ENCODE peak calls at places on chromosomes 3 and 15, in four cellular contexts. F, T, C and N are unnamed samples.

GRCh38 chr3:37093481-37093880 is 80.9 kb downstream of the LRRFIP2 start:
- DNase-seq in F (no peak), C (no peak), T (no peak), N (no peak)

GRCh38 chr3:156693166-156693565 is 18.8 kb downstream of the TIPARP start:
- DNase-seq in C (no peak), F (no peak), T (no peak), N (no peak)

GRCh38 chr3:48716508-48716981 is 476 bp downstream of the IP6K2 start:
- DNase-seq in C (no peak), T (no peak), F (peak; percentile 35), N (no peak)

GRCh38 chr3:50147447-50147846 is 7.7 kb upstream of the SEMA3F start:
- DNase-seq in F (no peak), T (no peak), C (no peak), N (no peak)

GRCh38 chr3:125043599-125044151 is 12.1 kb downstream of the HEG1 start:
- DNase-seq in T (no peak), C (no peak), F (peak; percentile 54), N (peak; percentile 66)

GRCh38 chr3:121852256-121852655 is 17.2 kb downstream of the EAF2 start:
- DNase-seq in F (no peak), T (no peak), C (no peak), N (no peak)

GRCh38 chr3:190044142-190044541 is 76.6 kb downstream of the P3H2 start:
- DNase-seq in T (no peak), C (no peak), F (no peak), N (no peak)

GRCh38 chr3:49199244-49199899 is 28.0 kb downstream of the KLHDC8B start:
- DNase-seq in F (peak; percentile 74), T (no peak), C (peak; percentile 81), N (peak; percentile 71)

GRCh38 chr3:196654691-196655090 is 15.2 kb downstream of the NRROS start:
- DNase-seq in T (no peak), F (no peak), C (no peak), N (no peak)

GRCh38 chr3:160765211-160765610 is 9.2 kb downstream of the PPM1L start:
- DNase-seq in F (no peak), C (no peak), T (no peak), N (no peak)

GRCh38 chr15:88681610-88682221 is 42.9 kb downstream of the ISG20 start:
- DNase-seq in F (no peak), C (no peak), T (no peak), N (no peak)

GRCh38 chr15:59315914-59316428 is 56.7 kb downstream of the MYO1E start:
- DNase-seq in C (no peak), F (no peak), T (no peak), N (no peak)

GRCh38 chr3:120469440-120470415 is 18.9 kb upstream of the FSTL1 start:
- DNase-seq in F (no peak), T (no peak), C (no peak), N (no peak)

GRCh38 chr3:159860727-159861126 is 127.9 kb upstream of the IL12A start:
- DNase-seq in F (no peak), T (no peak), C (no peak), N (no peak)

GRCh38 chr3:189772584-189772983 is 141.4 kb downstream of the TP63 start:
- DNase-seq in C (no peak), F (no peak), T (no peak), N (no peak)

GRCh38 chr15:33638439-33638838 is 327.7 kb downstream of the RYR3 start:
- DNase-seq in F (no peak), T (no peak), C (no peak), N (no peak)

GRCh38 chr3:157082305-157082981 is 77.5 kb downstream of the CCNL1 start:
- DNase-seq in C (no peak), T (no peak), F (no peak), N (no peak)